ENCODE peak calls at places on chromosomes 12 and 14, in nine cellular contexts. Y is myocyte; J is pancreas; E is activated naive CD4-positive, alpha-beta T cell treated with anti-CD3 and anti-CD28 coated beads for 36 hours; Q is A549; X is activated effector memory CD4-positive, alpha-beta T cell treated with Interleukin-2 at 50 U/mL for 16 hours; H is stimulated activated CD8-positive, alpha-beta memory T cell treated with anti-CD3 and anti-CD28 coated beads, Interleukin-2, amount 100 ng/mL, for 1 hour; A is NCI-H1105 treated with DMSO at 0.1 percent for 48 hours; W is epithelial cell of esophagus. F is an unnamed sample.

GRCh38 chr14:32560213-32560857 is 231.2 kb downstream of the AKAP6 start:
- DNase-seq in J (peak), A (peak), X (no peak), W (peak), Q (peak), E (peak), H (no peak), Y (peak), F (peak)

GRCh38 chr14:23078692-23079116 is 16.2 kb downstream of the ACIN1 start:
- DNase-seq in E (no peak), W (peak), A (no peak), H (no peak), Q (peak), X (no peak), Y (peak), J (peak), F (peak)

GRCh38 chr14:50542941-50543418 is 10.6 kb upstream of the MAP4K5 start:
- DNase-seq in J (no peak), E (peak), W (peak), H (no peak), X (no peak), Y (peak), Q (peak), A (peak), F (peak)

GRCh38 chr12:5567021-5567744 is 135.3 kb downstream of the NTF3 start:
- DNase-seq in Q (no peak), A (peak), W (no peak), H (no peak), Y (peak), X (no peak), J (no peak), E (no peak), F (no peak)

GRCh38 chr14:83992857-83993256 is 1537.1 kb upstream of the FLRT2 start:
- DNase-seq in W (no peak), Q (no peak), A (no peak), J (no peak), X (no peak), Y (no peak), E (no peak), H (no peak), F (no peak)

GRCh38 chr12:55681142-55682077 is 26.3 kb downstream of the ITGA7 start:
- DNase-seq in X (no peak), Q (peak), A (peak), W (peak), E (no peak), H (no peak), Y (peak), J (peak), F (peak)

GRCh38 chr14:44914849-44915248 is 46.9 kb downstream of the KLHL28 start:
- DNase-seq in X (no peak), H (no peak), W (peak), Q (no peak), A (no peak), Y (no peak), J (no peak), E (no peak), F (no peak)

GRCh38 chr12:88844426-88844825 is 264.2 kb upstream of the KITLG start:
- DNase-seq in W (no peak), J (no peak), X (no peak), Q (no peak), E (no peak), Y (no peak), A (no peak), H (no peak), F (no peak)

GRCh38 chr14:31286456-31287293 is 79.1 kb upstream of the HECTD1 start:
- DNase-seq in X (no peak), J (no peak), A (no peak), W (no peak), E (no peak), Q (no peak), Y (no peak), H (no peak), F (no peak)

GRCh38 chr12:67344979-67345710 is 76.0 kb downstream of the CAND1 start:
- DNase-seq in X (no peak), J (no peak), W (peak), A (no peak), H (no peak), Q (no peak), E (no peak), Y (no peak), F (no peak)

GRCh38 chr12:123152823-123153222 is 1.9 kb upstream of the PITPNM2 start:
- DNase-seq in Y (no peak), X (no peak), J (no peak), Q (no peak), H (no peak), E (no peak), W (no peak), A (no peak), F (no peak)

GRCh38 chr14:99781091-99781490 is 12.1 kb upstream of the EML1 start:
- DNase-seq in Q (no peak), J (no peak), A (no peak), W (no peak), E (no peak), H (no peak), Y (no peak), X (no peak), F (no peak)

GRCh38 chr12:6451348-6452244 is at the start of gene TAPBPL:
- DNase-seq in J (peak), E (peak), Q (peak), A (peak), X (peak), Y (peak), W (peak), H (peak), F (peak)

GRCh38 chr14:53979747-53980642 is 23.4 kb upstream of the BMP4 start:
- DNase-seq in Y (peak), X (no peak), Q (no peak), H (no peak), J (no peak), W (no peak), E (no peak), A (no peak), F (peak)

GRCh38 chr14:102539544-102540309 is 30.2 kb upstream of the ANKRD9 start:
- DNase-seq in X (no peak), E (no peak), A (peak), Q (no peak), Y (no peak), J (no peak), H (no peak), W (peak), F (peak)

GRCh38 chr12:124607681-124608425 is 40.4 kb upstream of the NCOR2 start:
- DNase-seq in A (no peak), Y (no peak), J (no peak), Q (no peak), X (no peak), H (no peak), W (peak), E (no peak), F (no peak)

GRCh38 chr14:101123639-101124525 is 220.4 kb upstream of the RTL1 start:
- DNase-seq in Q (no peak), A (no peak), Y (no peak), H (no peak), W (no peak), E (no peak), J (no peak), X (no peak), F (no peak)

GRCh38 chr12:45343269-45344051 is 127.6 kb downstream of the ANO6 start:
- DNase-seq in H (no peak), A (no peak), E (no peak), W (peak), X (no peak), Y (peak), Q (peak), J (no peak), F (no peak)

GRCh38 chr14:96294246-96294645 is 38.2 kb downstream of the BDKRB1 start:
- DNase-seq in W (no peak), A (no peak), Y (no peak), X (no peak), E (no peak), J (no peak), H (no peak), Q (no peak), F (no peak)

GRCh38 chr14:52325126-52325525 is 11.0 kb downstream of the PTGER2 start:
- DNase-seq in W (peak), Y (no peak), A (no peak), X (no peak), J (no peak), E (peak), H (no peak), Q (no peak), F (peak)

GRCh38 chr12:2834581-2835491 is at the start of gene NRIP2:
- DNase-seq in J (no peak), Y (peak), H (no peak), E (no peak), A (peak), X (no peak), W (no peak), Q (no peak), F (no peak)

GRCh38 chr12:110670161-110670701 is 18.7 kb downstream of the HVCN1 start:
- DNase-seq in E (peak), J (no peak), W (no peak), A (no peak), H (no peak), Q (no peak), Y (no peak), X (no peak), F (no peak)

GRCh38 chr14:53409974-53410373 is 256.9 kb upstream of the DDHD1 start:
- DNase-seq in W (peak), X (no peak), E (no peak), H (no peak), Q (no peak), Y (peak), A (no peak), J (no peak), F (peak)

GRCh38 chr12:15863258-15863835 is 18.8 kb upstream of the STRAP start:
- DNase-seq in Y (no peak), H (no peak), Q (no peak), J (no peak), E (no peak), W (no peak), X (no peak), A (no peak), F (peak)

GRCh38 chr14:102998393-102998792 is 59.0 kb downstream of the CDC42BPB start:
- DNase-seq in X (no peak), Q (no peak), Y (no peak), A (no peak), W (no peak), E (no peak), J (no peak), H (no peak), F (no peak)

GRCh38 chr14:94598816-94599655 is 13.2 kb upstream of the SERPINA3 start:
- DNase-seq in A (peak), E (no peak), W (peak), H (no peak), X (no peak), Q (peak), Y (peak), J (peak), F (peak)

GRCh38 chr12:104682790-104683279 is 226.1 kb downstream of the CHST11 start:
- DNase-seq in E (peak), H (peak), Q (no peak), A (no peak), X (peak), Y (no peak), W (no peak), J (no peak), F (no peak)

GRCh38 chr14:101502761-101503392 is 58.4 kb upstream of the DIO3 start:
- DNase-seq in Y (no peak), W (no peak), X (no peak), J (peak), E (peak), Q (no peak), H (no peak), A (no peak), F (no peak)

GRCh38 chr14:30966415-30967363 is 58.8 kb upstream of the AP4S1 start:
- DNase-seq in Y (no peak), W (no peak), J (no peak), H (no peak), A (no peak), E (no peak), X (no peak), Q (peak), F (no peak)

GRCh38 chr12:541676-542289 is 82.0 kb downstream of the B4GALNT3 start:
- DNase-seq in E (no peak), H (no peak), Q (no peak), A (no peak), W (peak), X (no peak), J (no peak), Y (no peak), F (no peak)

GRCh38 chr12:953776-954175 is 4.3 kb upstream of the RAD52 start:
- DNase-seq in W (peak), H (no peak), X (no peak), Q (no peak), E (no peak), A (no peak), Y (no peak), J (no peak), F (no peak)

GRCh38 chr12:121549075-121549474 is 31.7 kb downstream of the KDM2B start:
- DNase-seq in E (no peak), X (no peak), J (no peak), A (no peak), W (no peak), Y (no peak), Q (no peak), H (no peak), F (no peak)

GRCh38 chr14:32201816-32202467 is at the start of gene RNU6-7:
- DNase-seq in A (peak), H (no peak), Y (peak), J (peak), E (peak), X (no peak), Q (no peak), W (peak), F (peak)

F was measured in H4.